ENCODE peak calls at places on chromosomes 3 and 15, in five cellular contexts. One of them, this sample, is unnamed.

GRCh38 chr15:82298520-82298919 is 35.9 kb downstream of the SAXO2 start:
- DNase-seq in CD8-positive, alpha-beta memory T cell: peak
- DNase-seq in naive thymus-derived CD8-positive, alpha-beta T cell: peak
- DNase-seq in spleen: peak
- DNase-seq in left colon: no peak
- DNase-seq in this sample: peak

GRCh38 chr15:63503739-63504246 is 600 bp upstream of the USP3 start:
- DNase-seq in CD8-positive, alpha-beta memory T cell: peak
- DNase-seq in naive thymus-derived CD8-positive, alpha-beta T cell: peak
- DNase-seq in spleen: peak
- DNase-seq in left colon: peak
- DNase-seq in this sample: peak

GRCh38 chr15:64651573-64652260 is 123.7 kb downstream of the RBPMS2 start:
- DNase-seq in CD8-positive, alpha-beta memory T cell: peak
- DNase-seq in naive thymus-derived CD8-positive, alpha-beta T cell: no peak
- DNase-seq in spleen: no peak
- DNase-seq in left colon: no peak
- DNase-seq in this sample: peak

GRCh38 chr15:39358441-39359041 is 222.3 kb upstream of the THBS1 start:
- DNase-seq in CD8-positive, alpha-beta memory T cell: no peak
- DNase-seq in naive thymus-derived CD8-positive, alpha-beta T cell: no peak
- DNase-seq in spleen: no peak
- DNase-seq in left colon: no peak
- DNase-seq in this sample: no peak

GRCh38 chr3:111538687-111539086 is 3.3 kb upstream of the CD96 start:
- DNase-seq in CD8-positive, alpha-beta memory T cell: peak
- DNase-seq in naive thymus-derived CD8-positive, alpha-beta T cell: no peak
- DNase-seq in spleen: no peak
- DNase-seq in left colon: no peak
- DNase-seq in this sample: no peak

GRCh38 chr15:69346112-69346511 is 47.4 kb downstream of the PAQR5 start:
- DNase-seq in CD8-positive, alpha-beta memory T cell: no peak
- DNase-seq in naive thymus-derived CD8-positive, alpha-beta T cell: no peak
- DNase-seq in spleen: no peak
- DNase-seq in left colon: no peak
- DNase-seq in this sample: no peak

GRCh38 chr3:101732240-101732641 is 7.8 kb downstream of the CEP97 start:
- DNase-seq in CD8-positive, alpha-beta memory T cell: no peak
- DNase-seq in naive thymus-derived CD8-positive, alpha-beta T cell: no peak
- DNase-seq in spleen: no peak
- DNase-seq in left colon: no peak
- DNase-seq in this sample: no peak

GRCh38 chr3:162507397-162507796 is 1010.8 kb downstream of the OTOL1 start:
- DNase-seq in CD8-positive, alpha-beta memory T cell: no peak
- DNase-seq in naive thymus-derived CD8-positive, alpha-beta T cell: no peak
- DNase-seq in spleen: no peak
- DNase-seq in left colon: no peak
- DNase-seq in this sample: no peak

This sample was measured in T-helper 9 cell.